ENCODE peak calls at places on chromosome 17, in six cellular contexts. E is sigmoid colon, R is GM12878, G is H1, B is stomach, W is esophagus muscularis mucosa. D is an unnamed sample.

GRCh38 chr17:5533486-5534315 is 47.3 kb downstream of the MIS12 start:
- DNase-seq in R (no peak), W (no peak), B (no peak), G (no peak), E (no peak), D (no peak)

GRCh38 chr17:14693382-14693781 is 392.5 kb downstream of the HS3ST3B1 start:
- DNase-seq in B (no peak), E (no peak), R (no peak), W (no peak), G (no peak), D (no peak)

GRCh38 chr17:68089881-68090280 is 54.3 kb downstream of the KPNA2 start:
- DNase-seq in W (no peak), G (no peak), E (no peak), B (peak; percentile 64), R (no peak), D (no peak)

GRCh38 chr17:73281926-73282325 is 20.2 kb upstream of the CPSF4L start:
- DNase-seq in E (no peak), W (no peak), R (peak; percentile 76), G (no peak), B (no peak), D (no peak)

GRCh38 chr17:8391711-8392110 is 5.9 kb downstream of the RNF222 start:
- DNase-seq in B (no peak), E (peak; percentile 60), G (no peak), R (no peak), W (no peak), D (no peak)

GRCh38 chr17:5584383-5584951 is at the start of gene NLRP1:
- DNase-seq in G (no peak), E (peak; percentile 92), B (peak; percentile 76), W (peak; percentile 96), R (peak; percentile 84), D (peak; percentile 47)

GRCh38 chr17:28563475-28563874 is 7.8 kb downstream of the PIGS start:
- DNase-seq in E (no peak), R (no peak), W (no peak), B (no peak), G (no peak), D (no peak)

GRCh38 chr17:51510940-51511339 is 250.6 kb downstream of the UTP18 start:
- DNase-seq in G (no peak), R (no peak), E (no peak), B (no peak), W (no peak), D (no peak)

GRCh38 chr17:48592592-48592991 is 987 bp downstream of the HOXB5 start:
- DNase-seq in R (no peak), W (no peak), E (no peak), B (no peak), G (no peak), D (no peak)

GRCh38 chr17:48593126-48593829 is at the start of gene HOXB5:
- DNase-seq in R (no peak), G (no peak), W (no peak), B (no peak), E (no peak), D (no peak)

GRCh38 chr17:48594412-48595106 is 980 bp upstream of the HOXB5 start:
- DNase-seq in R (no peak), B (no peak), G (no peak), W (no peak), E (no peak), D (no peak)

GRCh38 chr17:48595107-48595999 is 1.8 kb upstream of the HOXB5 start:
- DNase-seq in G (no peak), B (no peak), W (no peak), E (no peak), R (no peak), D (no peak)

GRCh38 chr17:48593840-48594411 is 347 bp upstream of the HOXB5 start:
- DNase-seq in W (no peak), R (no peak), E (peak; percentile 92), G (peak; percentile 95), B (peak; percentile 74), D (peak; percentile 41)
- TF ChIP-seq EP300 in W (no peak), R (no peak), E (no peak), G (no peak), B (no peak), D (no peak)

GRCh38 chr17:42387663-42388380 is 420 bp downstream of the STAT3 start:
- DNase-seq in R (no peak), W (no peak), B (peak; percentile 65), G (peak; percentile 80), E (peak; percentile 80), D (no peak)
- TF ChIP-seq POLR2A in R (no peak), W (peak; percentile 50), B (no peak), G (peak; percentile 47), E (peak; percentile 25), D (no peak)

GRCh38 chr17:64016248-64016784 is 4.1 kb downstream of the ICAM2 start:
- DNase-seq in R (no peak), E (no peak), G (peak; percentile 38), B (no peak), W (no peak), D (no peak)
- TF ChIP-seq CTCF in R (peak; percentile 32), E (no peak), G (no peak), B (no peak), W (no peak), D (no peak)

GRCh38 chr17:82457071-82457789 is 1.3 kb upstream of the NARF start:
- DNase-seq in E (no peak), R (no peak), W (no peak), B (no peak), G (no peak), D (no peak)
- TF ChIP-seq EP300 in E (no peak), R (no peak), W (no peak), B (no peak), G (no peak), D (no peak)

DNA sequence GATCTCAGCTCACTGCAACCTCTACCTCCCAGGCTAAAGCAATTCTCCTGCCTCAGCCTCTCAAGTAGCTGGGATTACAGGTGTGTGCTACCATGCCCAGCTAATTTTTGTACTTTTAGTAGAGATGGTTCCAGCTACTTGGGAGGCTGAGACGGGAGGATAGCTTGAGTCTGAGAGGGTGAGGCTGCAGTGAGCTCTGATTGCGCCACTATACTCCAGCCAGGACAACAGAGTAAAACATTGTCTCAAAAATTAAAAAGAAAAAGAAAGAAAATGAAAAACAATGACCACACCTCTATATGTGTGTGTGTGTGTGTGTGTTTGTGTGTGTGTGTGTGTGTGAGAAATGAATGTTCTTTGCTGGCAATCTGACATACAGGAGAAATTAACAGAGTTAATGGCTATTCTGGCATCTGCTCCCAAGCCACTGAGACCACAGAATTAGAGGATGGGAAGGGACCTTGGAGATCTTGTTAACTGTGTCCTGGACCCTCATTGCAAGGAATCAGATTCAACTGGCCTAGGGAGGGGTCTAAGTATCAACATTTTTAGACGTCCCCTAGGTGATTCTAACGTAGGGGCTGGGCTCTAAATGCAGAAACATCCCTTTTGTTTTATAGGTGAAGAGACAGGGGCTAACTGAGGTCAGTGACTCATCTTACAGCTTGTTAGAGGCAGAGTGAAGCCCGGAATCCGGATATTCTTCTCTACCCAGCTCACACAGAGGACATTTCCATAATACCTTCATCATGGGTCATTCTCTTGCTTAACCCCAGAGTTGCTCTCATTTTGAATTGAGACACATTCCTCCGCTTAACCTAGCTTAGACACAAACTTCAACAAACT is 16.4 kb upstream of the MARCHF10 start:
- DNase-seq in B (no peak), G (no peak), E (no peak), W (peak; percentile 45), R (no peak), D (no peak)
- TF ChIP-seq POLR2A in B (no peak), G (no peak), E (no peak), W (no peak), R (no peak), D (no peak)

GRCh38 chr17:65219124-65219523 is 82.0 kb downstream of the RGS9 start:
- DNase-seq in B (no peak), W (no peak), G (no peak), E (no peak), R (no peak), D (no peak)
- TF ChIP-seq CTCF in B (no peak), W (no peak), G (peak; percentile 12), E (no peak), R (no peak), D (no peak)

GRCh38 chr17:3754458-3755334 is 31.0 kb downstream of the HASPIN start:
- DNase-seq in G (peak; percentile 99), B (peak; percentile 99), W (no peak), R (no peak), E (no peak), D (peak; percentile 40)
- TF ChIP-seq EP300 in G (no peak), B (no peak), W (no peak), R (no peak), E (no peak), D (no peak)